ENCODE peak calls at places on chromosomes 2 and 18, in four cellular contexts. A, K, J and L are unnamed samples.

GRCh38 chr18:75249672-75250470 is 39.3 kb downstream of the TSHZ1 start:
- DNase-seq in A (no peak), K (no peak), J (no peak), L (no peak)

GRCh38 chr2:205802069-205802468 is 119.8 kb downstream of the NRP2 start:
- DNase-seq in A (no peak), K (no peak), J (no peak), L (no peak)

GRCh38 chr2:135986507-135986906 is 1.1 kb upstream of the DARS1 start:
- DNase-seq in A (no peak), K (no peak), J (no peak), L (no peak)

GRCh38 chr2:113276906-113277425 is 1.8 kb downstream of the PAX8 start:
- DNase-seq in A (no peak), K (no peak), J (no peak), L (no peak)

GRCh38 chr18:72984290-72984689 is 116.5 kb upstream of the NETO1 start:
- DNase-seq in A (no peak), K (no peak), J (no peak), L (no peak)

GRCh38 chr2:173854840-173855239 is 110.3 kb downstream of the SP3 start:
- DNase-seq in A (no peak), K (no peak), J (no peak), L (no peak)

GRCh38 chr2:2491964-2492363 is 160.9 kb upstream of the MYT1L start:
- DNase-seq in A (no peak), K (no peak), J (no peak), L (no peak)

GRCh38 chr18:27005589-27005988 is 140.1 kb upstream of the AQP4 start:
- DNase-seq in A (peak), K (no peak), J (peak), L (peak)

GRCh38 chr18:37489011-37489410 is 76.6 kb downstream of the CELF4 start:
- DNase-seq in A (no peak), K (no peak), J (no peak), L (no peak)

GRCh38 chr2:119234021-119235019 is 10.7 kb downstream of the STEAP3 start:
- DNase-seq in A (peak), K (no peak), J (peak), L (peak)

GRCh38 chr2:223169830-223170605 is 118.0 kb downstream of the KCNE4 start:
- DNase-seq in A (no peak), K (peak), J (no peak), L (no peak)

GRCh38 chr18:29147944-29148343 is 971.0 kb upstream of the CDH2 start:
- DNase-seq in A (no peak), K (no peak), J (peak), L (no peak)

GRCh38 chr2:1750935-1751767 is 6.8 kb upstream of the PXDN start:
- DNase-seq in A (peak), K (no peak), J (peak), L (peak)

GRCh38 chr18:9757851-9758587 is 49.9 kb downstream of the RAB31 start:
- DNase-seq in A (no peak), K (no peak), J (no peak), L (peak)

GRCh38 chr2:73337828-73338227 is 44.5 kb upstream of the EGR4 start:
- DNase-seq in A (no peak), K (no peak), J (no peak), L (no peak)

GRCh38 chr2:127275789-127276188 is 18.2 kb downstream of the ERCC3 start:
- DNase-seq in A (no peak), K (no peak), J (no peak), L (no peak)

GRCh38 chr18:574456-575228 is 5.5 kb upstream of the CETN1 start:
- DNase-seq in A (no peak), K (no peak), J (no peak), L (no peak)

GRCh38 chr2:10668402-10669012 is 21.3 kb downstream of the NOL10 start:
- DNase-seq in A (peak), K (peak), J (peak), L (peak)

GRCh38 chr18:56691530-56691929 is 40.4 kb downstream of the WDR7 start:
- DNase-seq in A (no peak), K (no peak), J (no peak), L (no peak)

GRCh38 chr2:47402555-47402804 is 476 bp upstream of the MSH2 start:
- DNase-seq in A (no peak), K (no peak), J (no peak), L (no peak)

GRCh38 chr2:189407161-189407943 is 33.9 kb upstream of the WDR75 start:
- DNase-seq in A (no peak), K (no peak), J (no peak), L (no peak)

GRCh38 chr2:193894090-193894489 is 1699.4 kb upstream of the TMEFF2 start:
- DNase-seq in A (no peak), K (no peak), J (no peak), L (no peak)

GRCh38 chr2:14492920-14493503 is 139.5 kb upstream of the LRATD1 start:
- DNase-seq in A (no peak), K (no peak), J (no peak), L (no peak)

GRCh38 chr2:25543939-25544338 is 129.4 kb downstream of the DTNB start:
- DNase-seq in A (no peak), K (no peak), J (no peak), L (no peak)

GRCh38 chr18:44859751-44860458 is 179.2 kb downstream of the SETBP1 start:
- DNase-seq in A (no peak), K (no peak), J (no peak), L (no peak)

GRCh38 chr2:151916632-151917031 is 88.4 kb upstream of the ARL5A start:
- DNase-seq in A (no peak), K (no peak), J (no peak), L (no peak)

GRCh38 chr2:11366326-11366741 is 21.9 kb upstream of the ROCK2 start:
- DNase-seq in A (peak), K (no peak), J (no peak), L (no peak)

GRCh38 chr18:24935896-24936295 is 416.1 kb downstream of the ZNF521 start:
- DNase-seq in A (no peak), K (no peak), J (no peak), L (no peak)

GRCh38 chr2:69773201-69773600 is 31.3 kb downstream of the ANXA4 start:
- DNase-seq in A (no peak), K (no peak), J (no peak), L (no peak)

GRCh38 chr2:15383695-15384350 is 177.3 kb downstream of the NBAS start:
- DNase-seq in A (no peak), K (no peak), J (no peak), L (no peak)

DNA sequence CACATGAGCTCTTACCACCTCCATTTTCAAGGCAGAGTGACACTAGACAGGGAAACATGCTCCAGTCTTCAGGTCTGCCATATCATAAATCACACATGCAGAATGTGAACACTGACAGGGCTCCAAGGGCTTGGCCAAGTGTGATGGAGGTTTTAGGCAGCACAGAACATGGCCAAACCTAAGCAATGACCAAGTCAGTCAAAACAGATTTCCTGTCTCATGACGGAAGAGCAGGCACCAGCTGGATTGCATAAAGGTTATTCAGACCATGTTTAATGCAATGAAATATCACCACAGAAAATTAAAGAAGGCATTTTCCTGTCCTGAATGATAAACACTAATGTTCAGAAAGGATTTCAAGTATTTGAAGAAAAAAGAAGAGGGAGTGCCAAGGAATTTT is 72.5 kb downstream of the SUMO1 start:
- DNase-seq in A (no peak), K (no peak), J (no peak), L (no peak)
- TF ChIP-seq TARDBP in A (no peak), K (no peak), J (no peak), L (no peak)

GRCh38 chr2:236674646-236675045 is 105.0 kb downstream of the ACKR3 start:
- DNase-seq in A (no peak), K (no peak), J (no peak), L (no peak)

GRCh38 chr2:236672606-236673005 is 103.0 kb downstream of the ACKR3 start:
- DNase-seq in A (no peak), K (no peak), J (no peak), L (no peak)

GRCh38 chr2:236674238-236674637 is 104.6 kb downstream of the ACKR3 start:
- DNase-seq in A (no peak), K (no peak), J (no peak), L (no peak)

GRCh38 chr2:236673126-236673822 is 103.6 kb downstream of the ACKR3 start:
- DNase-seq in A (no peak), K (no peak), J (no peak), L (no peak)

DNA sequence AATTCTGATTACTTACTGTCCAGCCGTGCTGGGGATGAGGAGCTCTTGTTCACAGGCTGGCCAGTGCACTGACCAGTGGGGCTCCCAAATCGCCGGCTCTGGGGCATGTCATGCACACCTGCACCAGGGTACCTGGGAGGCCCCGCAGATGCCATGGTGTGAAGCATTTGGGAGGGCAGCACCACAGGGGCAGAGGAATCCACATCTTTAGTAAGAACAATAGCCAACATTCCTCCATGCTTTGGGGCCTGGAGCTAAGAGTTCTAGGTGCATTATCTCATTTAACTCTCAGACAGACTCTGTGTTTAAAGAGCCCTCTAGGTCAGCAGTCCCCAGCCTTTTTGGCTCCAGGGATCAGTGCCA is 104.2 kb downstream of the ACKR3 start:
- DNase-seq in A (no peak), K (no peak), J (no peak), L (no peak)
- TF ChIP-seq TARDBP in A (no peak), K (no peak), J (no peak), L (no peak)

DNA sequence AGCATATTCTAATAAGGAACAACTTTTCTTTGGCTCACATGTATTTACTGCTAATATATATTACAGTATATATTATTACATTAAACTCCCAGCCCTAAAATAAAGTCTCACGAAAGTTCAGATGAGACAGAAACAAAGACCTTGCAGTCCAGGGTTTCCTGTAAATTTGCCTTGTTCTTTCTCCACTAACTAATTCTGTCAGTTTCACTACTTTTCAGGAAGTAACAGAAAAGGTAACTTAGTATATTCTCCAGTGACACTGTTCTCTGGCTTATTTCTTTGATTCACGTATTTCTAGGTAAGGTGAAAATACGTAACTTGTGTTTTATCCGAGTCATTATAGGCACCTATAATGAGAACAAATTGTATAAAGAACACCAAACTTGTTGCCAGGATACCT is 35.2 kb downstream of the HDLBP start:
- DNase-seq in A (no peak), K (no peak), J (no peak), L (no peak)
- TF ChIP-seq TARDBP in A (no peak), K (no peak), J (no peak), L (no peak)

GRCh38 chr2:118118479-118118878 is 30.2 kb downstream of the INSIG2 start:
- DNase-seq in A (peak), K (no peak), J (no peak), L (no peak)
- TF ChIP-seq TARDBP in A (no peak), K (no peak), J (no peak), L (no peak)

DNA sequence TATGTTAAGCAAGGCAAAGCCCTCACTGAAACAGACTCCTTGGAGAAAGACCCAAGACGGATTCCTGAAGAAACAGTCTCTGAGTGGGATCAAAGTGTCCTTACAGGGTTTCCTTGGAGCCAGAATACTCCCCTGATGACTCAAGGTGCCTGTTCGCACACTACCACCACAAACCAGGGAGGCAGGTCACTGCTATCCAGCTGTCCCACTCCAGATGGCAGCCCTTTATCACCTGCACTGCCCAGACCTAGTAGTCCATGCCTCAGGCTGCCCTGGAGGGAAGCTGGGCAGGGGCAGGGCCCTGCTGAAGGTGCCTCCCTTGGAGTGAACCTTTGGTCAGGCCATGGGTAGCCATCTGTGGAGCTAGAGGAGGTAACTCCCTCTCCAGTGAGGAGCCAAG is 34.2 kb downstream of the TRABD2A start:
- DNase-seq in A (no peak), K (no peak), J (no peak), L (no peak)
- TF ChIP-seq TARDBP in A (no peak), K (no peak), J (no peak), L (no peak)

GRCh38 chr18:48441405-48441881 is 32.3 kb upstream of the ZBTB7C start:
- DNase-seq in A (no peak), K (no peak), J (no peak), L (no peak)
- TF ChIP-seq TARDBP in A (no peak), K (no peak), J (no peak), L (no peak)

DNA sequence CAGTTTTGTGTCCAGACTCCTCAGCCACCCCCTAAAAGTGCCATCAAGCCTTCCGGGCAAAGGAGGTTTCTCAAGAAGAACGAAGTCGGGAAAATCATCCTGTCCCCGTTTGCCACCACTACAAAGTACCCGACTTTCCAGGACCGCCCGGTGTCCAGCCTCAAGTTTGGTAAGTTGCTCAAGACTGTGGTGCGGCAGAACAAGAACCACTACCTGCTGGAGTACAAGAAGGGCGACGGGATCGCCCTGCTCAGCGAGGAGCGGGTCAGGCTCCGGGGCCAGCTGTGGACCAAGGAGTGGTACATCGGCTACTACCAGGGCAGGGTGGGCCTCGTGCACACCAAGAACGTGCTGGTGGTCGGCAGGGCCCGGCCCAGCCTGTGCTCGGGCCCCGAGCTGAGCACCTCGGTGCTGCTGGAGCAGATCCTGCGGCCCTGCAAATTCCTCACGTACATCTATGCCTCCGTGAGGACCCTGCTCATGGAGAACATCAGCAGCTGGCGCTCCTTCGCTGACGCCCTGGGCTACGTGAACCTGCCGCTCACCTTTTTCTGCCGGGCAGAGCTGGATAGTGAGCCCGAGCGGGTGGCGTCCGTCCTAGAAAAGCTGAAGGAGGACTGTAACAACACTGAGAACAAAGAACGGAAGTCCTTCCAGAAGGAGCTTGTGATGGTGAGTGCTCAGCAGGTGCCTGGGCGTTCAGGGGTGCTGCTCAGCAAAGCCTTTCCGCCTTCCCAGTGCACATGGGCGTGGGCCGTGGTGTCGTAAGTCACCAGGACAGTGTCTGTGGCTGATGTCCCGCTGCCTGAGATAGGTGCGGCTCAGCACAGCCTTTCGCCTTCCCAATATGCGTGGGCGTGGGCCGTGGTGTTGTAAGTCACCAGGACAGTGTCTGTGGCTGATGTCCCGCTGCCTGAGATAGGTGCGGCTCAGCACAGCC is 91.0 kb downstream of the SH3BP4 start:
- DNase-seq in A (no peak), K (no peak), J (no peak), L (no peak)
- TF ChIP-seq TARDBP in A (no peak), K (no peak), J (no peak), L (no peak)

GRCh38 chr2:64988420-64989125 is 626 bp upstream of the SLC1A4 start:
- DNase-seq in A (peak), K (no peak), J (peak), L (peak)

GRCh38 chr2:64989126-64989981 is at the start of gene SLC1A4:
- DNase-seq in A (peak), K (no peak), J (peak), L (peak)

GRCh38 chr2:64987963-64988419 is 1.2 kb upstream of the SLC1A4 start:
- DNase-seq in A (peak), K (peak), J (no peak), L (no peak)

GRCh38 chr2:64985457-64985856 is 3.7 kb upstream of the SLC1A4 start:
- DNase-seq in A (no peak), K (peak), J (no peak), L (no peak)

GRCh38 chr2:64987001-64987962 is 1.9 kb upstream of the SLC1A4 start:
- DNase-seq in A (peak), K (peak), J (no peak), L (no peak)
- TF ChIP-seq TARDBP in A (no peak), K (no peak), J (no peak), L (no peak)

GRCh38 chr2:236359426-236359825 is 95.2 kb upstream of the ASB18 start:
- DNase-seq in A (no peak), K (no peak), J (no peak), L (no peak)
- TF ChIP-seq TARDBP in A (no peak), K (no peak), J (no peak), L (no peak)

DNA sequence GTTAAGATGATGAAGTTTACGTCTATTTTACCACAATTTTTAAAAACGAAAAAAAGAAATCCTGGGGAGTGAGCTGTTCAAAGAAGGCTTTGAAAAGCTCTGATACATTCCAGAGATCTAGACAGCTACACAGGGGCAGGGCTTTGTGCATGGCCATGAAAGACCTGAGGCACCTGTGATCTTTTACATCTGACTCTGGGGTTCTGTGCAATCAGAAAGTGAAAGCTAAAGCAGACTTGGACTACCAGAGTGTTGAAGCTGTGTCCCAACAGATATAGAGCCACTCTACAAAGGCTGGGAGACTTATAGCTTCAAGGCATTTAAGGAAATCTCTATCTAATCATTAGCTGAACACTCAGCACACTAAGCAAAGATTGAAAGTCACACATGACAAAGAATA is 34.1 kb downstream of the PARD6G start:
- DNase-seq in A (peak), K (no peak), J (no peak), L (no peak)
- TF ChIP-seq TARDBP in A (no peak), K (no peak), J (no peak), L (no peak)